ENCODE peak calls at places on chromosomes 3 and 15, in six cellular contexts. O is lower lobe of right lung, T is endodermal cell, D is body of pancreas, H is transverse colon, P is A549. F is an unnamed sample.

GRCh38 chr3:68306571-68306970 is 625.8 kb downstream of the TAFA4 start:
- DNase-seq in T (peak; percentile 82), O (no peak), P (no peak), D (no peak), H (no peak), F (no peak)

GRCh38 chr3:129005526-129006303 is 4.6 kb downstream of the EFCC1 start:
- DNase-seq in T (no peak), H (peak; percentile 48), P (no peak), D (no peak), O (peak; percentile 58), F (no peak)

GRCh38 chr3:193859195-193859594 is 266.2 kb downstream of the OPA1 start:
- DNase-seq in O (no peak), P (no peak), D (no peak), T (no peak), H (peak; percentile 72), F (no peak)

GRCh38 chr3:141979050-141979671 is 102.7 kb downstream of the ATP1B3 start:
- DNase-seq in O (no peak), H (no peak), P (peak; percentile 44), D (no peak), T (no peak), F (no peak)

GRCh38 chr15:40248006-40248783 is 9.3 kb downstream of the PAK6 start:
- DNase-seq in D (no peak), H (no peak), O (peak; percentile 39), P (no peak), T (no peak), F (peak; percentile 78)

GRCh38 chr3:119310052-119310451 is 15.9 kb downstream of the ARHGAP31 start:
- DNase-seq in D (no peak), P (no peak), T (peak; percentile 61), O (no peak), H (no peak), F (no peak)

GRCh38 chr3:156010829-156011228 is 109.5 kb upstream of the KCNAB1 start:
- DNase-seq in T (peak; percentile 74), H (no peak), D (peak; percentile 14), P (peak; percentile 55), O (no peak), F (peak; percentile 16)

GRCh38 chr3:134777341-134777740 is 17.7 kb upstream of the EPHB1 start:
- DNase-seq in D (no peak), H (no peak), O (no peak), P (no peak), T (no peak), F (no peak)

GRCh38 chr3:159472611-159473010 is 516.0 kb upstream of the IL12A start:
- DNase-seq in O (no peak), P (no peak), D (no peak), T (no peak), H (no peak), F (no peak)

GRCh38 chr3:129324855-129325254 is 46.2 kb downstream of the HMCES start:
- DNase-seq in P (no peak), H (no peak), T (peak; percentile 32), O (no peak), D (no peak), F (no peak)

GRCh38 chr3:175342196-175342595 is 483.1 kb downstream of the NAALADL2 start:
- DNase-seq in O (no peak), P (no peak), H (no peak), D (no peak), T (no peak), F (no peak)

GRCh38 chr3:191568206-191568605 is 107.2 kb downstream of the PYDC2 start:
- DNase-seq in T (no peak), O (no peak), H (no peak), D (no peak), P (no peak), F (no peak)

GRCh38 chr3:133394561-133395311 is 5.1 kb upstream of the BFSP2 start:
- DNase-seq in H (no peak), D (no peak), P (no peak), T (no peak), O (no peak), F (no peak)

GRCh38 chr15:27499191-27499590 is 528.2 kb downstream of the GABRG3 start:
- DNase-seq in D (no peak), H (no peak), T (no peak), P (no peak), O (no peak), F (no peak)

GRCh38 chr15:27499719-27500118 is 528.7 kb downstream of the GABRG3 start:
- DNase-seq in P (no peak), D (no peak), O (no peak), T (no peak), H (no peak), F (no peak)

GRCh38 chr15:27492021-27492621 is 521.1 kb downstream of the GABRG3 start:
- DNase-seq in P (no peak), D (no peak), H (no peak), T (no peak), O (no peak), F (peak; percentile 20)

GRCh38 chr15:27498700-27499099 is 527.7 kb downstream of the GABRG3 start:
- DNase-seq in P (no peak), D (no peak), H (no peak), O (no peak), T (no peak), F (no peak)

DNA sequence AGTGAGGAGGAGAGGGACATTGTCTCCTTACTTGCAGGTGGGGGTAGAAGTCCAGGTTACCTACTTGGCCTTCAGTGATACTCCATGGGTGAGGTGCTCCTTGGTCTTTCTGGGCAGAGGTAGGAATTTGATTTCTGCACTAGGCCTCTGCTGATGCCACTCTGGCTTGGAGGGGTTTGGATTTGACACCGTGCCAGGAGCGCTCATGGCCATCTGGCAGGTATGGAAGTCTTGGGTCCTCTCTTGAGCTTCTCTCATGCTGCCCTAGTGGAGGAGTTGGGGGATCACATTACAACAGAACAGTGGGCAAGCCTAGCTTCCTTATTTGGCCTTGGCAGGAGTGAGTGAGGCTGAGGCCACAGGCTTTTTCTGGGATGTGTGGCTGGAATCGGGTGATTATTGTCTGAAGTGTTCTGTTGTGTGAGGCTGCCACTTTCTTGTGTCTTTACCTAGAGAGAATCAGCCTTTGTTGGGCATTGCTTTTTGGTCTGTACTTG is 525.0 kb downstream of the GABRG3 start:
- DNase-seq in H (no peak), D (no peak), O (no peak), T (no peak), P (no peak), F (peak; percentile 29)
- H3K9me3 ChIP-seq in H (peaks cover 4% of the 10 kb centered on the region), D (no peaks in the 10 kb centered on the region), O (no peaks in the 10 kb centered on the region), T (no peaks in the 10 kb centered on the region), P (no peaks in the 10 kb centered on the region), F (no peaks in the 10 kb centered on the region)

GRCh38 chr3:171377859-171378258 is 82.3 kb downstream of the TNIK start:
- DNase-seq in O (no peak), T (no peak), P (no peak), D (no peak), H (no peak), F (no peak)

GRCh38 chr3:171375704-171376103 is 84.5 kb downstream of the TNIK start:
- DNase-seq in D (no peak), P (no peak), T (no peak), H (no peak), O (no peak), F (no peak)

GRCh38 chr3:171374661-171375285 is 85.4 kb downstream of the TNIK start:
- DNase-seq in P (no peak), O (no peak), H (no peak), D (no peak), T (no peak), F (no peak)

GRCh38 chr3:171374260-171374659 is 85.9 kb downstream of the TNIK start:
- DNase-seq in P (no peak), H (no peak), O (no peak), T (no peak), D (no peak), F (peak; percentile 40)

DNA sequence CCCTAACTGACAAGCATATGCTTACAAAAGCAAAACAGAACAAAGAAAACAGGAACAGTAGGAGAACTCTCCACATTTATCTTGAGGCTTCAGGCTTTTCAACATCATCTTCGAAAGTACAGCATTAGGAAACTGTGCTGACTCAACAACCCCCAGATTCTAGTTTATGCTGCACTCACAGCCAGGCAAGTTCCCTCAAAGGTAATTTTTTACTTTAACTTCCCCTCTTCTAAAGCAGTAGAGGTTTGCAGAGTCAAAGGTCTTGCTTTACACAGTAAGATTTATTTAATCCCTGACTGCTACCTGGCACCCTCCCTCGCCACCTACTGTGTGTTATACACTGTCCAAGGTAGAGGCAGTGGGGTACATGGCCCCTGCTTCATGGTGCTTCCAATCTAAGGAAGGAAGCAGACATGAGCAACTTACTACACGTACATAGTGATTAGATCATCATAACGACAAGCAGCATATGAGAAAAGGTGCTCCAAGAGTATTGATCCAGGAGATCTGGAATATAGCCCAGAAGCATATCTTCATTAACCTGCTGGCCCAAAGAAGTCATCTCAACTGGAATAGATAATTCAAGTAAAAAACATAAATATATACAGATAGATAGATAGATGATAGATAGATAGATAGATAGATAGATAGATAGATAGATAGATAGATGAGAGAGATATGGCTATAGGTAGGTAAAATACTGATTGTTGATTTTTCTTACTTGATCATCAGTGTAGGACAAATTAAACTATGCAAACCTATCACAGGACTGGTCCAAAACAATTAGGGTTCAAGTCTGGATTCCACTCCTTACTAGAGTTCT is 83.9 kb downstream of the TNIK start:
- DNase-seq in O (no peak), D (no peak), T (no peak), H (no peak), P (no peak), F (no peak)
- TF ChIP-seq CTCF in O (no peak), D (no peak), T (no peak), H (no peak), P (no peak), F (no peak)

GRCh38 chr3:48411041-48411588 is 18.8 kb downstream of the PLXNB1 start:
- DNase-seq in H (no peak), D (peak; percentile 1), O (peak; percentile 26), T (peak; percentile 33), P (no peak), F (no peak)

GRCh38 chr3:48409291-48410201 is 20.3 kb downstream of the PLXNB1 start:
- DNase-seq in D (peak; percentile 9), P (no peak), H (no peak), O (peak; percentile 35), T (no peak), F (peak; percentile 1)

GRCh38 chr3:48411606-48412374 is 18.1 kb downstream of the PLXNB1 start:
- DNase-seq in P (no peak), D (peak; percentile 10), O (peak; percentile 27), H (no peak), T (peak; percentile 34), F (peak; percentile 2)

GRCh38 chr3:48408823-48409281 is 21.0 kb downstream of the PLXNB1 start:
- DNase-seq in O (peak; percentile 20), D (peak; percentile 9), T (peak; percentile 71), P (no peak), H (no peak), F (peak; percentile 7)

GRCh38 chr3:48410205-48411040 is 19.5 kb downstream of the PLXNB1 start:
- DNase-seq in O (peak; percentile 27), T (peak; percentile 24), H (no peak), P (no peak), D (peak; percentile 9), F (peak; percentile 2)
- H3K9me3 ChIP-seq in O (no peaks in the 10 kb centered on the region), T (no peaks in the 10 kb centered on the region), H (no peaks in the 10 kb centered on the region), P (no peaks in the 10 kb centered on the region), D (no peaks in the 10 kb centered on the region), F (no peaks in the 10 kb centered on the region)

GRCh38 chr3:62727576-62727975 is 147.6 kb downstream of the CADPS start:
- DNase-seq in P (no peak), O (no peak), T (no peak), D (no peak), H (no peak), F (no peak)
- TF ChIP-seq CTCF in P (no peak), O (no peak), T (no peak), D (no peak), H (no peak), F (no peak)

F was measured in BE2C.